ENCODE peak calls at places on chromosomes 16 and 17, in four cellular contexts. One of them, this sample, is unnamed.

GRCh38 chr16:24617502-24617901 is 78.1 kb downstream of the RBBP6 start:
- DNase-seq in A549: no peak
- DNase-seq in K562: no peak
- DNase-seq in endothelial cell of umbilical vein: no peak
- DNase-seq in this sample: no peak

GRCh38 chr16:11181242-11181888 is 74.6 kb downstream of the SOCS1 start:
- DNase-seq in A549: no peak
- DNase-seq in K562: no peak
- DNase-seq in endothelial cell of umbilical vein: no peak
- DNase-seq in this sample: no peak

GRCh38 chr16:49835116-49835880 is 20.6 kb downstream of the ZNF423 start:
- DNase-seq in A549: no peak
- DNase-seq in K562: no peak
- DNase-seq in endothelial cell of umbilical vein: no peak
- DNase-seq in this sample: no peak

GRCh38 chr16:89256651-89257254 is 39.2 kb downstream of the ZNF778 start:
- DNase-seq in A549: no peak
- DNase-seq in K562: no peak
- DNase-seq in endothelial cell of umbilical vein: peak
- DNase-seq in this sample: peak

GRCh38 chr17:61833536-61834203 is 29.7 kb downstream of the BRIP1 start:
- DNase-seq in A549: peak
- DNase-seq in K562: no peak
- DNase-seq in endothelial cell of umbilical vein: peak
- DNase-seq in this sample: no peak

GRCh38 chr17:30104575-30105339 is 11.9 kb upstream of the NSRP1 start:
- DNase-seq in A549: peak
- DNase-seq in K562: peak
- DNase-seq in endothelial cell of umbilical vein: peak
- DNase-seq in this sample: peak

GRCh38 chr17:82375359-82376041 is 3.9 kb downstream of the UTS2R start:
- DNase-seq in A549: no peak
- DNase-seq in K562: no peak
- DNase-seq in endothelial cell of umbilical vein: no peak
- DNase-seq in this sample: no peak

GRCh38 chr17:15943971-15944719 is 785 bp upstream of the ADORA2B start:
- DNase-seq in A549: no peak
- DNase-seq in K562: no peak
- DNase-seq in endothelial cell of umbilical vein: no peak
- DNase-seq in this sample: no peak

GRCh38 chr16:27174007-27174406 is 29.3 kb upstream of the KDM8 start:
- DNase-seq in A549: no peak
- DNase-seq in K562: no peak
- DNase-seq in endothelial cell of umbilical vein: no peak
- DNase-seq in this sample: peak

GRCh38 chr17:34347063-34347462 is 9.2 kb upstream of the CCL13 start:
- DNase-seq in A549: no peak
- DNase-seq in K562: no peak
- DNase-seq in endothelial cell of umbilical vein: no peak
- DNase-seq in this sample: no peak

GRCh38 chr17:7750321-7750821 is 32.8 kb downstream of the DNAH2 start:
- DNase-seq in A549: no peak
- DNase-seq in K562: no peak
- DNase-seq in endothelial cell of umbilical vein: peak
- DNase-seq in this sample: no peak

GRCh38 chr17:35244345-35245195 is 1.7 kb downstream of the SLFN5 start:
- DNase-seq in A549: peak
- DNase-seq in K562: peak
- DNase-seq in endothelial cell of umbilical vein: peak
- DNase-seq in this sample: peak

GRCh38 chr17:69188796-69189195 is 39.8 kb downstream of the ABCA10 start:
- DNase-seq in A549: no peak
- DNase-seq in K562: no peak
- DNase-seq in endothelial cell of umbilical vein: no peak
- DNase-seq in this sample: no peak

GRCh38 chr17:35129154-35129972 is 7.9 kb downstream of the FNDC8 start:
- DNase-seq in A549: no peak
- DNase-seq in K562: no peak
- DNase-seq in endothelial cell of umbilical vein: no peak
- DNase-seq in this sample: no peak

GRCh38 chr16:84360748-84361147 is 7.6 kb upstream of the ATP2C2 start:
- DNase-seq in A549: no peak
- DNase-seq in K562: no peak
- DNase-seq in endothelial cell of umbilical vein: no peak
- DNase-seq in this sample: no peak

GRCh38 chr17:38702900-38703741 is 2.0 kb upstream of the MLLT6 start:
- DNase-seq in A549: no peak
- DNase-seq in K562: peak
- DNase-seq in endothelial cell of umbilical vein: no peak
- DNase-seq in this sample: peak

GRCh38 chr16:645852-646678 is 3.1 kb upstream of the WDR90 start:
- DNase-seq in A549: no peak
- DNase-seq in K562: no peak
- DNase-seq in endothelial cell of umbilical vein: no peak
- DNase-seq in this sample: no peak

GRCh38 chr16:57622361-57623250 is 5.8 kb upstream of the ADGRG1 start:
- DNase-seq in A549: peak
- DNase-seq in K562: no peak
- DNase-seq in endothelial cell of umbilical vein: no peak
- DNase-seq in this sample: no peak

GRCh38 chr17:47229535-47230443 is 20.6 kb downstream of the MYL4 start:
- DNase-seq in A549: peak
- DNase-seq in K562: peak
- DNase-seq in endothelial cell of umbilical vein: peak
- DNase-seq in this sample: peak

GRCh38 chr17:58330544-58330996 is 2.0 kb upstream of the TSPOAP1 start:
- DNase-seq in A549: no peak
- DNase-seq in K562: no peak
- DNase-seq in endothelial cell of umbilical vein: no peak
- DNase-seq in this sample: peak

GRCh38 chr17:81094744-81095607 is 60.0 kb downstream of the BAIAP2 start:
- DNase-seq in A549: peak
- DNase-seq in K562: peak
- DNase-seq in endothelial cell of umbilical vein: peak
- DNase-seq in this sample: peak

GRCh38 chr16:1983544-1984346 is at the start of gene GFER:
- DNase-seq in A549: peak
- DNase-seq in K562: peak
- DNase-seq in endothelial cell of umbilical vein: peak
- DNase-seq in this sample: peak

GRCh38 chr16:66486773-66487579 is 59.9 kb downstream of the BEAN1 start:
- DNase-seq in A549: peak
- DNase-seq in K562: no peak
- DNase-seq in endothelial cell of umbilical vein: peak
- DNase-seq in this sample: no peak

GRCh38 chr17:31838641-31839225 is 20.3 kb downstream of the COPRS start:
- DNase-seq in A549: no peak
- DNase-seq in K562: no peak
- DNase-seq in endothelial cell of umbilical vein: no peak
- DNase-seq in this sample: no peak

GRCh38 chr17:35894206-35894605 is 14.0 kb upstream of the CCL5 start:
- DNase-seq in A549: no peak
- DNase-seq in K562: no peak
- DNase-seq in endothelial cell of umbilical vein: no peak
- DNase-seq in this sample: no peak

GRCh38 chr17:33266611-33267010 is 26.5 kb downstream of the ASIC2 start:
- DNase-seq in A549: no peak
- DNase-seq in K562: no peak
- DNase-seq in endothelial cell of umbilical vein: no peak
- DNase-seq in this sample: no peak

GRCh38 chr17:16286009-16286946 is 67.0 kb downstream of the CENPV start:
- DNase-seq in A549: peak
- DNase-seq in K562: peak
- DNase-seq in endothelial cell of umbilical vein: peak
- DNase-seq in this sample: peak

GRCh38 chr16:57324649-57325223 is 33.8 kb upstream of the CCL22 start:
- DNase-seq in A549: no peak
- DNase-seq in K562: no peak
- DNase-seq in endothelial cell of umbilical vein: no peak
- DNase-seq in this sample: no peak

GRCh38 chr17:15231851-15232516 is 33.1 kb downstream of the PMP22 start:
- DNase-seq in A549: no peak
- DNase-seq in K562: peak
- DNase-seq in endothelial cell of umbilical vein: no peak
- DNase-seq in this sample: no peak

GRCh38 chr16:79213214-79213613 is 387.3 kb downstream of the MAF start:
- DNase-seq in A549: no peak
- DNase-seq in K562: no peak
- DNase-seq in endothelial cell of umbilical vein: no peak
- DNase-seq in this sample: peak
- TF ChIP-seq CTCF in A549: no peak
- TF ChIP-seq CTCF in K562: no peak
- TF ChIP-seq CTCF in endothelial cell of umbilical vein: no peak
- TF ChIP-seq CTCF in this sample: peak

GRCh38 chr17:78307887-78308633 is 51.8 kb downstream of the SOCS3 start:
- DNase-seq in A549: no peak
- DNase-seq in K562: peak
- DNase-seq in endothelial cell of umbilical vein: no peak
- DNase-seq in this sample: no peak
- TF ChIP-seq MYC in A549: no peak
- TF ChIP-seq MYC in K562: no peak
- TF ChIP-seq MYC in endothelial cell of umbilical vein: no peak
- TF ChIP-seq MYC in this sample: no peak

GRCh38 chr16:81137754-81138153 is 41.6 kb upstream of the GCSH start:
- DNase-seq in A549: no peak
- DNase-seq in K562: no peak
- DNase-seq in endothelial cell of umbilical vein: no peak
- DNase-seq in this sample: no peak
- TF ChIP-seq POLR2A in A549: no peak
- TF ChIP-seq POLR2A in K562: no peak
- TF ChIP-seq POLR2A in endothelial cell of umbilical vein: no peak
- TF ChIP-seq POLR2A in this sample: no peak

GRCh38 chr17:63940584-63940983 is 8.5 kb upstream of the CD79B start:
- DNase-seq in A549: no peak
- DNase-seq in K562: no peak
- DNase-seq in endothelial cell of umbilical vein: no peak
- DNase-seq in this sample: no peak

GRCh38 chr17:63943745-63944144 is 11.6 kb upstream of the CD79B start:
- DNase-seq in A549: no peak
- DNase-seq in K562: no peak
- DNase-seq in endothelial cell of umbilical vein: no peak
- DNase-seq in this sample: no peak

GRCh38 chr17:63941162-63941561 is 9.0 kb upstream of the CD79B start:
- DNase-seq in A549: no peak
- DNase-seq in K562: no peak
- DNase-seq in endothelial cell of umbilical vein: no peak
- DNase-seq in this sample: no peak

GRCh38 chr17:63941751-63942150 is 9.6 kb upstream of the CD79B start:
- DNase-seq in A549: no peak
- DNase-seq in K562: no peak
- DNase-seq in endothelial cell of umbilical vein: no peak
- DNase-seq in this sample: no peak

GRCh38 chr17:63942309-63942985 is 10.3 kb upstream of the CD79B start:
- DNase-seq in A549: no peak
- DNase-seq in K562: no peak
- DNase-seq in endothelial cell of umbilical vein: no peak
- DNase-seq in this sample: no peak
- TF ChIP-seq CTCF in A549: no peak
- TF ChIP-seq CTCF in K562: no peak
- TF ChIP-seq CTCF in endothelial cell of umbilical vein: no peak
- TF ChIP-seq CTCF in this sample: no peak

DNA sequence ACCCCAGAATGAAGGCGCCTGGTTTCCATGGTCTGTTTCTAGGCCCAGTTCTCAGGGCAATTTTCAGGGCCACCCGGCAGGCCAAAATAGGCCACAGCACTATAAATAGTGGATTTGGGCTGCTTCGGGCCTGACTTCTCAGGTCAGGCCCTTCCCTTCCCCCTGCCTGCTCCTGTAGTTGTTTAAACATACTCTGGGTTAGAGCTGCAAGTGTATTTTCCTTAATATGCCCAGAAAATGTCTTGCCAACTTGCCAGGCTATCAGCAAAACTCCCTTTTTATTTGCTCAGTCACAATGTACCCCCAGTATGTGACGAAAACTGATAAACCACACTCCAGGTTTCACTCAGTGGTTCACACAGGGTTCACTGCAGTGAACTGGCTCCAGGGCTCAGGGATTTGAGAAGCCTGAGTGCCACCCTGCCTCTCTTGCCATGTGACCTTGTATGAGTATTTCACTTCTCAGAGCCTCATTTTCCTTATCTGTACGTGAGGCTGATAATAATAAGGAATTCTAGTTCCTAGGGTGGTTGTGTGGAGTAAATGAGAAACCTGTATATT is 76.5 kb downstream of the GPRC5B start:
- DNase-seq in A549: peak
- DNase-seq in K562: no peak
- DNase-seq in endothelial cell of umbilical vein: no peak
- DNase-seq in this sample: no peak
- TF ChIP-seq MYC in A549: no peak
- TF ChIP-seq MYC in K562: no peak
- TF ChIP-seq MYC in endothelial cell of umbilical vein: no peak
- TF ChIP-seq MYC in this sample: no peak